ENCODE peak calls at places on chromosome 3, in five cellular contexts. One of them, this sample, is unnamed.

GRCh38 chr3:133472242-133472641 is 72.4 kb downstream of the BFSP2 start:
- DNase-seq in GM04503: no peak
- DNase-seq in foreskin fibroblast: peak
- DNase-seq in NB4: no peak
- DNase-seq in fibroblast of the aortic adventitia: no peak
- DNase-seq in this sample: peak

GRCh38 chr3:45978348-45978747 is 17.3 kb downstream of the FYCO1 start:
- DNase-seq in NB4: no peak
- DNase-seq in foreskin fibroblast: no peak
- DNase-seq in fibroblast of the aortic adventitia: no peak
- DNase-seq in GM04503: no peak
- DNase-seq in this sample: peak

GRCh38 chr3:120198305-120198878 is 86.6 kb downstream of the GPR156 start:
- DNase-seq in fibroblast of the aortic adventitia: peak
- DNase-seq in GM04503: no peak
- DNase-seq in NB4: peak
- DNase-seq in foreskin fibroblast: no peak
- DNase-seq in this sample: no peak

GRCh38 chr3:16309558-16309957 is 44.5 kb downstream of the OXNAD1 start:
- DNase-seq in foreskin fibroblast: peak
- DNase-seq in fibroblast of the aortic adventitia: peak
- DNase-seq in GM04503: no peak
- DNase-seq in NB4: peak
- DNase-seq in this sample: no peak

GRCh38 chr3:77055841-77056341 is 16.0 kb downstream of the ROBO2 start:
- DNase-seq in foreskin fibroblast: no peak
- DNase-seq in NB4: no peak
- DNase-seq in fibroblast of the aortic adventitia: no peak
- DNase-seq in GM04503: no peak
- DNase-seq in this sample: no peak

GRCh38 chr3:151538706-151539403 is 78.0 kb upstream of the IGSF10 start:
- DNase-seq in foreskin fibroblast: peak
- DNase-seq in NB4: no peak
- DNase-seq in fibroblast of the aortic adventitia: peak
- DNase-seq in GM04503: peak
- DNase-seq in this sample: no peak

GRCh38 chr3:11580645-11581044 is 63.1 kb downstream of the VGLL4 start:
- DNase-seq in GM04503: no peak
- DNase-seq in foreskin fibroblast: no peak
- DNase-seq in NB4: no peak
- DNase-seq in fibroblast of the aortic adventitia: no peak
- DNase-seq in this sample: no peak

GRCh38 chr3:146195605-146196004 is 34.6 kb upstream of the PLOD2 start:
- DNase-seq in foreskin fibroblast: no peak
- DNase-seq in NB4: no peak
- DNase-seq in GM04503: no peak
- DNase-seq in fibroblast of the aortic adventitia: peak
- DNase-seq in this sample: no peak

GRCh38 chr3:184371570-184372018 is 6.4 kb downstream of the THPO start:
- DNase-seq in foreskin fibroblast: peak
- DNase-seq in NB4: peak
- DNase-seq in fibroblast of the aortic adventitia: peak
- DNase-seq in GM04503: peak
- DNase-seq in this sample: peak

This sample was measured in SHP77 treated with DMSO at 0.1 percent for 48 hours.